ENCODE peak calls at places on chromosomes 11 and 22, in five cellular contexts. W is T-cell; N is mesenteric fat pad; Q is H9; S is stimulated activated naive B cell treated with anti-CD40 and anti-IgM and Interleukin-4, amounts not matched to agents 10 μg/mL and 1 μg/mL and 100 μg/mL, for 72 hours. G is an unnamed sample.

GRCh38 chr22:23217171-23218052 is 37.1 kb downstream of the BCR start:
- DNase-seq in S (no peak), Q (no peak), W (no peak), N (no peak), G (no peak)

GRCh38 chr11:122248130-122248529 is 132.1 kb upstream of the BLID start:
- DNase-seq in W (no peak), Q (no peak), S (no peak), N (no peak), G (no peak)

GRCh38 chr22:48867891-48868290 is 959.8 kb downstream of the BRD1 start:
- DNase-seq in Q (no peak), S (no peak), W (no peak), N (no peak), G (no peak)

GRCh38 chr22:48884292-48884691 is 943.4 kb downstream of the BRD1 start:
- DNase-seq in N (peak), Q (no peak), W (no peak), S (no peak), G (no peak)

GRCh38 chr22:23305922-23306374 is 125.6 kb downstream of the BCR start:
- DNase-seq in Q (no peak), N (peak), S (no peak), W (no peak), G (no peak)

GRCh38 chr22:48943567-48944432 is 883.9 kb downstream of the BRD1 start:
- DNase-seq in N (peak), W (peak), S (no peak), Q (peak), G (no peak)

GRCh38 chr11:134762248-134763029 is 350.4 kb upstream of the B3GAT1 start:
- DNase-seq in S (no peak), N (peak), Q (peak), W (no peak), G (no peak)

GRCh38 chr11:70082829-70083228 is 4.7 kb downstream of the ANO1 start:
- DNase-seq in S (no peak), Q (no peak), N (no peak), W (no peak), G (no peak)

GRCh38 chr11:120594746-120595145 is 83.2 kb downstream of the GRIK4 start:
- DNase-seq in W (no peak), Q (no peak), S (no peak), N (no peak), G (no peak)

GRCh38 chr11:30936476-30936875 is 350.3 kb upstream of the MPPED2 start:
- DNase-seq in W (no peak), Q (no peak), N (no peak), S (no peak), G (no peak)

GRCh38 chr11:94794287-94795168 is 26.4 kb downstream of the AMOTL1 start:
- DNase-seq in S (no peak), Q (no peak), N (no peak), W (no peak), G (no peak)